ENCODE peak calls at places on chromosomes 16 and 17, in nine cellular contexts. One of them, this sample, is unnamed.

GRCh38 chr17:79102214-79102613 is 27.6 kb downstream of the ENGASE start:
- DNase-seq in cardiac muscle cell: no peak
- DNase-seq in fibroblast of lung: no peak
- DNase-seq in thoracic aorta: no peak
- DNase-seq in heart left ventricle: no peak
- DNase-seq in upper lobe of right lung: no peak
- DNase-seq in A549: no peak
- DNase-seq in esophagus squamous epithelium: no peak
- DNase-seq in heart right ventricle: no peak
- DNase-seq in this sample: no peak

GRCh38 chr17:34378664-34379101 is 15.7 kb upstream of the CCL1 start:
- DNase-seq in cardiac muscle cell: no peak
- DNase-seq in fibroblast of lung: peak; percentile 2
- DNase-seq in thoracic aorta: no peak
- DNase-seq in heart left ventricle: no peak
- DNase-seq in upper lobe of right lung: no peak
- DNase-seq in A549: no peak
- DNase-seq in esophagus squamous epithelium: no peak
- DNase-seq in heart right ventricle: no peak
- DNase-seq in this sample: no peak

GRCh38 chr17:21285164-21286065 is 904 bp downstream of the MAP2K3 start:
- DNase-seq in cardiac muscle cell: peak; percentile 17
- DNase-seq in fibroblast of lung: peak; percentile 38
- DNase-seq in thoracic aorta: no peak
- DNase-seq in heart left ventricle: peak; percentile 69
- DNase-seq in upper lobe of right lung: peak; percentile 70
- DNase-seq in A549: no peak
- DNase-seq in esophagus squamous epithelium: no peak
- DNase-seq in heart right ventricle: no peak
- DNase-seq in this sample: peak; percentile 61

GRCh38 chr16:59690216-59690615 is 956.1 kb upstream of the GOT2 start:
- DNase-seq in cardiac muscle cell: no peak
- DNase-seq in fibroblast of lung: no peak
- DNase-seq in thoracic aorta: no peak
- DNase-seq in heart left ventricle: no peak
- DNase-seq in upper lobe of right lung: no peak
- DNase-seq in A549: no peak
- DNase-seq in esophagus squamous epithelium: no peak
- DNase-seq in heart right ventricle: no peak
- DNase-seq in this sample: no peak

GRCh38 chr17:21049457-21049856 is 6.6 kb upstream of the USP22 start:
- DNase-seq in cardiac muscle cell: no peak
- DNase-seq in fibroblast of lung: no peak
- DNase-seq in thoracic aorta: no peak
- DNase-seq in heart left ventricle: no peak
- DNase-seq in upper lobe of right lung: no peak
- DNase-seq in A549: no peak
- DNase-seq in esophagus squamous epithelium: no peak
- DNase-seq in heart right ventricle: no peak
- DNase-seq in this sample: no peak

GRCh38 chr17:42980766-42981397 is 517 bp downstream of the RUNDC1 start:
- DNase-seq in cardiac muscle cell: peak; percentile 77
- DNase-seq in fibroblast of lung: peak; percentile 39
- DNase-seq in thoracic aorta: no peak
- DNase-seq in heart left ventricle: peak; percentile 61
- DNase-seq in upper lobe of right lung: peak; percentile 79
- DNase-seq in A549: peak; percentile 75
- DNase-seq in esophagus squamous epithelium: no peak
- DNase-seq in heart right ventricle: peak; percentile 37
- DNase-seq in this sample: peak; percentile 39

GRCh38 chr16:8474576-8474975 is 115.7 kb downstream of the TMEM114 start:
- DNase-seq in cardiac muscle cell: no peak
- DNase-seq in fibroblast of lung: no peak
- DNase-seq in thoracic aorta: no peak
- DNase-seq in heart left ventricle: no peak
- DNase-seq in upper lobe of right lung: no peak
- DNase-seq in A549: no peak
- DNase-seq in esophagus squamous epithelium: no peak
- DNase-seq in heart right ventricle: no peak
- DNase-seq in this sample: no peak

GRCh38 chr16:27531186-27531585 is 18.5 kb downstream of the GTF3C1 start:
- DNase-seq in cardiac muscle cell: no peak
- DNase-seq in fibroblast of lung: no peak
- DNase-seq in thoracic aorta: no peak
- DNase-seq in heart left ventricle: no peak
- DNase-seq in upper lobe of right lung: no peak
- DNase-seq in A549: no peak
- DNase-seq in esophagus squamous epithelium: no peak
- DNase-seq in heart right ventricle: no peak
- DNase-seq in this sample: no peak

GRCh38 chr16:23206986-23207385 is 24.4 kb downstream of the SCNN1G start:
- DNase-seq in cardiac muscle cell: no peak
- DNase-seq in fibroblast of lung: no peak
- DNase-seq in thoracic aorta: no peak
- DNase-seq in heart left ventricle: no peak
- DNase-seq in upper lobe of right lung: no peak
- DNase-seq in A549: no peak
- DNase-seq in esophagus squamous epithelium: no peak
- DNase-seq in heart right ventricle: no peak
- DNase-seq in this sample: no peak

GRCh38 chr16:78684040-78684611 is 584.7 kb downstream of the WWOX start:
- DNase-seq in cardiac muscle cell: no peak
- DNase-seq in fibroblast of lung: peak; percentile 98
- DNase-seq in thoracic aorta: peak; percentile 39
- DNase-seq in heart left ventricle: peak; percentile 82
- DNase-seq in upper lobe of right lung: no peak
- DNase-seq in A549: peak; percentile 46
- DNase-seq in esophagus squamous epithelium: no peak
- DNase-seq in heart right ventricle: peak; percentile 60
- DNase-seq in this sample: peak; percentile 84

GRCh38 chr16:57998992-57999365 is 1.5 kb downstream of the ZNF319 start:
- DNase-seq in cardiac muscle cell: no peak
- DNase-seq in fibroblast of lung: no peak
- DNase-seq in thoracic aorta: no peak
- DNase-seq in heart left ventricle: no peak
- DNase-seq in upper lobe of right lung: peak; percentile 46
- DNase-seq in A549: no peak
- DNase-seq in esophagus squamous epithelium: no peak
- DNase-seq in heart right ventricle: no peak
- DNase-seq in this sample: no peak

GRCh38 chr16:57822018-57822553 is 19.8 kb upstream of the KIFC3 start:
- DNase-seq in cardiac muscle cell: no peak
- DNase-seq in fibroblast of lung: no peak
- DNase-seq in thoracic aorta: no peak
- DNase-seq in heart left ventricle: no peak
- DNase-seq in upper lobe of right lung: no peak
- DNase-seq in A549: no peak
- DNase-seq in esophagus squamous epithelium: no peak
- DNase-seq in heart right ventricle: no peak
- DNase-seq in this sample: no peak

GRCh38 chr17:14011740-14012405 is 57.4 kb upstream of the COX10 start:
- DNase-seq in cardiac muscle cell: no peak
- DNase-seq in fibroblast of lung: no peak
- DNase-seq in thoracic aorta: no peak
- DNase-seq in heart left ventricle: peak; percentile 30
- DNase-seq in upper lobe of right lung: no peak
- DNase-seq in A549: no peak
- DNase-seq in esophagus squamous epithelium: no peak
- DNase-seq in heart right ventricle: peak; percentile 20
- DNase-seq in this sample: no peak

GRCh38 chr17:76561799-76562268 is 22.0 kb downstream of the PRCD start:
- DNase-seq in cardiac muscle cell: no peak
- DNase-seq in fibroblast of lung: no peak
- DNase-seq in thoracic aorta: no peak
- DNase-seq in heart left ventricle: peak; percentile 26
- DNase-seq in upper lobe of right lung: no peak
- DNase-seq in A549: no peak
- DNase-seq in esophagus squamous epithelium: no peak
- DNase-seq in heart right ventricle: no peak
- DNase-seq in this sample: no peak

GRCh38 chr17:39144414-39144813 is 7.0 kb downstream of the PLXDC1 start:
- DNase-seq in cardiac muscle cell: no peak
- DNase-seq in fibroblast of lung: peak; percentile 83
- DNase-seq in thoracic aorta: no peak
- DNase-seq in heart left ventricle: peak; percentile 92
- DNase-seq in upper lobe of right lung: peak; percentile 92
- DNase-seq in A549: no peak
- DNase-seq in esophagus squamous epithelium: peak; percentile 30
- DNase-seq in heart right ventricle: peak; percentile 81
- DNase-seq in this sample: peak; percentile 93

GRCh38 chr16:52912565-52913173 is 140.0 kb downstream of the CHD9NB start:
- DNase-seq in cardiac muscle cell: peak; percentile 69
- DNase-seq in fibroblast of lung: peak; percentile 66
- DNase-seq in thoracic aorta: no peak
- DNase-seq in heart left ventricle: peak; percentile 42
- DNase-seq in upper lobe of right lung: peak; percentile 66
- DNase-seq in A549: peak; percentile 72
- DNase-seq in esophagus squamous epithelium: no peak
- DNase-seq in heart right ventricle: peak; percentile 33
- DNase-seq in this sample: peak; percentile 30

GRCh38 chr16:50706250-50706649 is 12.8 kb downstream of the NOD2 start:
- DNase-seq in cardiac muscle cell: no peak
- DNase-seq in fibroblast of lung: no peak
- DNase-seq in thoracic aorta: no peak
- DNase-seq in heart left ventricle: no peak
- DNase-seq in upper lobe of right lung: no peak
- DNase-seq in A549: no peak
- DNase-seq in esophagus squamous epithelium: no peak
- DNase-seq in heart right ventricle: no peak
- DNase-seq in this sample: no peak

GRCh38 chr17:76948726-76949342 is 80.6 kb downstream of the MGAT5B start:
- DNase-seq in cardiac muscle cell: no peak
- DNase-seq in fibroblast of lung: no peak
- DNase-seq in thoracic aorta: no peak
- DNase-seq in heart left ventricle: no peak
- DNase-seq in upper lobe of right lung: no peak
- DNase-seq in A549: no peak
- DNase-seq in esophagus squamous epithelium: no peak
- DNase-seq in heart right ventricle: no peak
- DNase-seq in this sample: peak; percentile 23

GRCh38 chr17:46061435-46061834 is 62.4 kb downstream of the STH start:
- DNase-seq in cardiac muscle cell: no peak
- DNase-seq in fibroblast of lung: peak; percentile 31
- DNase-seq in thoracic aorta: no peak
- DNase-seq in heart left ventricle: no peak
- DNase-seq in upper lobe of right lung: no peak
- DNase-seq in A549: peak; percentile 42
- DNase-seq in esophagus squamous epithelium: no peak
- DNase-seq in heart right ventricle: no peak
- DNase-seq in this sample: no peak
- TF ChIP-seq CTCF in cardiac muscle cell: peak; percentile 28
- TF ChIP-seq CTCF in fibroblast of lung: no peak
- TF ChIP-seq CTCF in thoracic aorta: no peak
- TF ChIP-seq CTCF in heart left ventricle: peak; percentile 52
- TF ChIP-seq CTCF in upper lobe of right lung: peak; percentile 40
- TF ChIP-seq CTCF in A549: peak; percentile 46
- TF ChIP-seq CTCF in esophagus squamous epithelium: peak; percentile 37
- TF ChIP-seq CTCF in heart right ventricle: peak; percentile 28
- TF ChIP-seq CTCF in this sample: peak; percentile 32

GRCh38 chr16:35570946-35571345 is 2111.5 kb downstream of the TP53TG3F start:
- DNase-seq in cardiac muscle cell: no peak
- DNase-seq in fibroblast of lung: no peak
- DNase-seq in thoracic aorta: no peak
- DNase-seq in heart left ventricle: no peak
- DNase-seq in upper lobe of right lung: no peak
- DNase-seq in A549: no peak
- DNase-seq in esophagus squamous epithelium: no peak
- DNase-seq in heart right ventricle: no peak
- DNase-seq in this sample: no peak

GRCh38 chr16:35572186-35572585 is 2112.8 kb downstream of the TP53TG3F start:
- DNase-seq in cardiac muscle cell: no peak
- DNase-seq in fibroblast of lung: no peak
- DNase-seq in thoracic aorta: no peak
- DNase-seq in heart left ventricle: no peak
- DNase-seq in upper lobe of right lung: no peak
- DNase-seq in A549: no peak
- DNase-seq in esophagus squamous epithelium: no peak
- DNase-seq in heart right ventricle: no peak
- DNase-seq in this sample: no peak

GRCh38 chr16:35565626-35566025 is 2106.2 kb downstream of the TP53TG3F start:
- DNase-seq in cardiac muscle cell: no peak
- DNase-seq in fibroblast of lung: no peak
- DNase-seq in thoracic aorta: no peak
- DNase-seq in heart left ventricle: no peak
- DNase-seq in upper lobe of right lung: no peak
- DNase-seq in A549: no peak
- DNase-seq in esophagus squamous epithelium: no peak
- DNase-seq in heart right ventricle: no peak
- DNase-seq in this sample: no peak

GRCh38 chr16:35573407-35573806 is 2114.0 kb downstream of the TP53TG3F start:
- DNase-seq in cardiac muscle cell: no peak
- DNase-seq in fibroblast of lung: no peak
- DNase-seq in thoracic aorta: no peak
- DNase-seq in heart left ventricle: no peak
- DNase-seq in upper lobe of right lung: no peak
- DNase-seq in A549: no peak
- DNase-seq in esophagus squamous epithelium: no peak
- DNase-seq in heart right ventricle: no peak
- DNase-seq in this sample: no peak

GRCh38 chr16:35569413-35569812 is 2110.0 kb downstream of the TP53TG3F start:
- DNase-seq in cardiac muscle cell: no peak
- DNase-seq in fibroblast of lung: no peak
- DNase-seq in thoracic aorta: no peak
- DNase-seq in heart left ventricle: no peak
- DNase-seq in upper lobe of right lung: no peak
- DNase-seq in A549: no peak
- DNase-seq in esophagus squamous epithelium: no peak
- DNase-seq in heart right ventricle: no peak
- DNase-seq in this sample: no peak
- H3K9me3 ChIP-seq in cardiac muscle cell: no peaks in the 10 kb centered on the region
- H3K9me3 ChIP-seq in fibroblast of lung: no peaks in the 10 kb centered on the region
- H3K9me3 ChIP-seq in thoracic aorta: no peaks in the 10 kb centered on the region
- H3K9me3 ChIP-seq in heart left ventricle: no peaks in the 10 kb centered on the region
- H3K9me3 ChIP-seq in upper lobe of right lung: no peaks in the 10 kb centered on the region
- H3K9me3 ChIP-seq in A549: no peaks in the 10 kb centered on the region
- H3K9me3 ChIP-seq in esophagus squamous epithelium: no peaks in the 10 kb centered on the region
- H3K9me3 ChIP-seq in heart right ventricle: peaks cover 53% of the 10 kb centered on the region
- H3K9me3 ChIP-seq in this sample: no peaks in the 10 kb centered on the region

GRCh38 chr17:50221500-50222480 is 20.4 kb upstream of the COL1A1 start:
- DNase-seq in cardiac muscle cell: no peak
- DNase-seq in fibroblast of lung: peak; percentile 70
- DNase-seq in thoracic aorta: peak; percentile 62
- DNase-seq in heart left ventricle: no peak
- DNase-seq in upper lobe of right lung: peak; percentile 93
- DNase-seq in A549: no peak
- DNase-seq in esophagus squamous epithelium: no peak
- DNase-seq in heart right ventricle: peak; percentile 40
- DNase-seq in this sample: peak; percentile 54
- TF ChIP-seq CTCF in cardiac muscle cell: no peak
- TF ChIP-seq CTCF in fibroblast of lung: no peak
- TF ChIP-seq CTCF in thoracic aorta: no peak
- TF ChIP-seq CTCF in heart left ventricle: no peak
- TF ChIP-seq CTCF in upper lobe of right lung: no peak
- TF ChIP-seq CTCF in A549: no peak
- TF ChIP-seq CTCF in esophagus squamous epithelium: no peak
- TF ChIP-seq CTCF in heart right ventricle: no peak
- TF ChIP-seq CTCF in this sample: no peak

GRCh38 chr16:71453051-71453450 is 9.0 kb downstream of the ZNF23 start:
- DNase-seq in cardiac muscle cell: no peak
- DNase-seq in fibroblast of lung: no peak
- DNase-seq in thoracic aorta: no peak
- DNase-seq in heart left ventricle: no peak
- DNase-seq in upper lobe of right lung: no peak
- DNase-seq in A549: no peak
- DNase-seq in esophagus squamous epithelium: no peak
- DNase-seq in heart right ventricle: no peak
- DNase-seq in this sample: no peak
- H3K9me3 ChIP-seq in cardiac muscle cell: peaks cover 8% of the 10 kb centered on the region
- H3K9me3 ChIP-seq in fibroblast of lung: peaks cover 13% of the 10 kb centered on the region
- H3K9me3 ChIP-seq in thoracic aorta: peaks cover 52% of the 10 kb centered on the region
- H3K9me3 ChIP-seq in heart left ventricle: peaks cover 54% of the 10 kb centered on the region
- H3K9me3 ChIP-seq in upper lobe of right lung: peaks cover 38% of the 10 kb centered on the region
- H3K9me3 ChIP-seq in A549: peaks cover 71% of the 10 kb centered on the region
- H3K9me3 ChIP-seq in esophagus squamous epithelium: peaks cover 43% of the 10 kb centered on the region
- H3K9me3 ChIP-seq in heart right ventricle: peaks cover 65% of the 10 kb centered on the region
- H3K9me3 ChIP-seq in this sample: peaks cover 63% of the 10 kb centered on the region